ENCODE peak calls at places on chromosome 21, in seven cellular contexts. C is C1 segment of cervical spinal cord, Q is ureter, V is fibroblast of pulmonary artery, J is T-helper 1 cell, W is Right ventricle myocardium superior, K is ovary. B is an unnamed sample.

GRCh38 chr21:42238185-42238934 is 19.4 kb downstream of the ABCG1 start:
- DNase-seq in C (no peak), Q (no peak), V (no peak), J (peak; percentile 55), W (peak; percentile 22), K (no peak), B (no peak)

GRCh38 chr21:36429672-36430546 is 44.7 kb downstream of the CHAF1B start:
- DNase-seq in C (no peak), Q (peak; percentile 84), V (peak; percentile 99), J (peak; percentile 20), W (peak; percentile 72), K (peak; percentile 81), B (peak; percentile 56)

GRCh38 chr21:44823179-44823654 is 5.4 kb upstream of the SUMO3 start:
- DNase-seq in C (no peak), Q (no peak), V (no peak), J (no peak), W (no peak), K (no peak), B (no peak)

GRCh38 chr21:45982256-45982757 is 737 bp downstream of the COL6A1 start:
- DNase-seq in C (no peak), Q (no peak), V (no peak), J (peak; percentile 14), W (peak; percentile 42), K (no peak), B (no peak)

GRCh38 chr21:25080161-25080560 is 527.1 kb downstream of the MRPL39 start:
- DNase-seq in C (no peak), Q (no peak), V (no peak), J (no peak), W (no peak), K (no peak), B (no peak)

GRCh38 chr21:45021428-45022347 is 52.7 kb upstream of the ADARB1 start:
- DNase-seq in C (no peak), Q (no peak), V (no peak), J (no peak), W (peak; percentile 33), K (no peak), B (no peak)

GRCh38 chr21:14889080-14889805 is 175.6 kb downstream of the NRIP1 start:
- DNase-seq in C (no peak), Q (no peak), V (peak; percentile 93), J (no peak), W (no peak), K (no peak), B (no peak)

GRCh38 chr21:42036313-42036712 is 26.2 kb upstream of the ZBTB21 start:
- DNase-seq in C (no peak), Q (no peak), V (no peak), J (no peak), W (no peak), K (no peak), B (no peak)

GRCh38 chr21:33968998-33969353 is 53.4 kb upstream of the ATP5PO start:
- DNase-seq in C (no peak), Q (no peak), V (no peak), J (no peak), W (no peak), K (no peak), B (no peak)

GRCh38 chr21:15616864-15617574 is 112.8 kb upstream of the USP25 start:
- DNase-seq in C (no peak), Q (no peak), V (peak; percentile 79), J (no peak), W (no peak), K (no peak), B (no peak)